ENCODE peak calls at places on chromosomes 7 and 10, in four cellular contexts. J is CD8-positive, alpha-beta T cell; A is kidney; D is effector memory CD4-positive, alpha-beta T cell. M is an unnamed sample.
A peak's percentile ranks its signal among the peaks of the same experiment; 100 is the strongest.

GRCh38 chr7:143512488-143513340 is 35.0 kb downstream of the TAS2R41 start:
- DNase-seq in J (no peak), A (no peak), D (no peak), M (no peak)

GRCh38 chr10:1074748-1075358 is 18.7 kb downstream of the WDR37 start:
- DNase-seq in J (no peak), A (no peak), D (no peak), M (no peak)

GRCh38 chr7:91843831-91844230 is 36.7 kb downstream of the MTERF1 start:
- DNase-seq in J (no peak), A (no peak), D (no peak), M (no peak)

GRCh38 chr7:143265017-143265693 is 1.9 kb downstream of the GSTK1 start:
- DNase-seq in J (no peak), A (no peak), D (no peak), M (no peak)

GRCh38 chr10:12327074-12327473 is 22.3 kb upstream of the CAMK1D start:
- DNase-seq in J (no peak), A (no peak), D (no peak), M (no peak)

GRCh38 chr10:96646774-96647173 is 60.0 kb upstream of the TM9SF3 start:
- DNase-seq in J (no peak), A (no peak), D (no peak), M (no peak)

GRCh38 chr10:11602919-11603523 is 8.4 kb downstream of the USP6NL start:
- DNase-seq in J (no peak), A (no peak), D (no peak), M (no peak)

GRCh38 chr10:69146756-69147155 is 22.8 kb downstream of the VPS26A start:
- DNase-seq in J (no peak), A (no peak), D (no peak), M (no peak)

GRCh38 chr7:131226116-131226562 is 101.5 kb upstream of the MKLN1 start:
- DNase-seq in J (no peak), A (no peak), D (no peak), M (no peak)

GRCh38 chr10:90742189-90742588 is 115.7 kb downstream of the HTR7 start:
- DNase-seq in J (no peak), A (no peak), D (no peak), M (no peak)

GRCh38 chr7:77281780-77282478 is 82.3 kb upstream of the FGL2 start:
- DNase-seq in J (no peak), A (no peak), D (no peak), M (no peak)

GRCh38 chr10:4234661-4235060 is 449.7 kb upstream of the KLF6 start:
- DNase-seq in J (no peak), A (no peak), D (peak; percentile 14), M (no peak)

GRCh38 chr10:89296227-89296648 is 5.6 kb upstream of the IFIT2 start:
- DNase-seq in J (no peak), A (no peak), D (no peak), M (no peak)

GRCh38 chr10:128498746-128499145 is 372.5 kb upstream of the MKI67 start:
- DNase-seq in J (no peak), A (no peak), D (no peak), M (no peak)

GRCh38 chr7:909358-910329 is 33.3 kb downstream of the GET4 start:
- DNase-seq in J (no peak), A (peak; percentile 83), D (no peak), M (peak; percentile 51)

GRCh38 chr10:86373828-86374227 is 7.2 kb upstream of the GRID1 start:
- DNase-seq in J (no peak), A (peak; percentile 49), D (no peak), M (peak; percentile 4)

GRCh38 chr7:117088623-117089199 is 135.4 kb downstream of the ST7 start:
- DNase-seq in J (no peak), A (no peak), D (no peak), M (no peak)

GRCh38 chr7:151053091-151053490 is 4.6 kb downstream of the CDK5 start:
- DNase-seq in J (no peak), A (no peak), D (no peak), M (no peak)

GRCh38 chr10:66394287-66395063 is 531.4 kb upstream of the LRRTM3 start:
- DNase-seq in J (no peak), A (no peak), D (no peak), M (no peak)

GRCh38 chr10:944034-944831 is 12.7 kb upstream of the LARP4B start:
- DNase-seq in J (no peak), A (peak; percentile 84), D (no peak), M (peak; percentile 28)

GRCh38 chr7:17489987-17490386 is 191.5 kb downstream of the AHR start:
- DNase-seq in J (no peak), A (no peak), D (no peak), M (no peak)

GRCh38 chr10:35564276-35564982 is 40.7 kb upstream of the GJD4 start:
- DNase-seq in J (no peak), A (no peak), D (no peak), M (no peak)

GRCh38 chr10:76711374-76711997 is 926.1 kb downstream of the KCNMA1 start:
- DNase-seq in J (no peak), A (no peak), D (no peak), M (no peak)

GRCh38 chr7:101663747-101664146 is 34.7 kb upstream of the MYL10 start:
- DNase-seq in J (no peak), A (no peak), D (no peak), M (no peak)

GRCh38 chr7:137328389-137329120 is 15.0 kb downstream of the PTN start:
- DNase-seq in J (no peak), A (no peak), D (no peak), M (no peak)

GRCh38 chr7:158262284-158263109 is 325.1 kb downstream of the PTPRN2 start:
- DNase-seq in J (no peak), A (no peak), D (no peak), M (no peak)

GRCh38 chr7:158264881-158265742 is 322.5 kb downstream of the PTPRN2 start:
- DNase-seq in J (no peak), A (peak; percentile 49), D (no peak), M (peak; percentile 38)

GRCh38 chr7:158265743-158266080 is 321.9 kb downstream of the PTPRN2 start:
- DNase-seq in J (no peak), A (no peak), D (no peak), M (no peak)

GRCh38 chr7:158263110-158263963 is 324.3 kb downstream of the PTPRN2 start:
- DNase-seq in J (no peak), A (no peak), D (no peak), M (no peak)

GRCh38 chr7:158263964-158264748 is 323.5 kb downstream of the PTPRN2 start:
- DNase-seq in J (no peak), A (no peak), D (no peak), M (no peak)
- H3K9me3 ChIP-seq in J (no peaks in the 10 kb centered on the region), A (no peaks in the 10 kb centered on the region), D (no peaks in the 10 kb centered on the region), M (no peaks in the 10 kb centered on the region)

DNA sequence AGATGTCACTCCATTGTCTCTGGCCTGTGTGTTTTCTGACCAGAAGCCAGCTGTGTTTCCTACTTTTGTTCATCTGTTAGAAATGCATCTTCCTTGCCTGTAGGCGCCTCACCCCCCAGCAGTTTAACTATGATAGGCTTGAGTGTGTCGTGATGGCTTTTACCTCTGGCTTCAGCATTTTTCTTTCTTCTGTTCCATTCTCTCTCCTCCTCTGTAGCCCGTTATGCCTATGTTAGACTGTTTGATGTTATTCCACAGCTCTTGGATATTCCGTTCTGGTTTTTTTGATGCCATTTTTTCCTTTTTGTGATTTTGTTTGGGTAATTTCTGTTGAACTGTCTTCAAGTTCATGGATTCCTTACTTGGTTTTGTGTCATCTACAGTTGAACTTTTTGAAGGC is 17.9 kb downstream of the MMP21 start:
- DNase-seq in J (no peak), A (no peak), D (no peak), M (no peak)
- H3K36me3 ChIP-seq in J (peaks cover 43% of the 10 kb centered on the region), A (peaks cover 20% of the 10 kb centered on the region), D (peaks cover 70% of the 10 kb centered on the region), M (peaks cover 17% of the 10 kb centered on the region)

GRCh38 chr10:131420867-131421266 is 109.3 kb upstream of the TCERG1L start:
- DNase-seq in J (no peak), A (peak; percentile 48), D (no peak), M (no peak)

GRCh38 chr10:131421381-131421780 is 109.9 kb upstream of the TCERG1L start:
- DNase-seq in J (no peak), A (peak; percentile 16), D (no peak), M (no peak)

GRCh38 chr10:131422731-131423130 is 111.2 kb upstream of the TCERG1L start:
- DNase-seq in J (no peak), A (peak; percentile 44), D (no peak), M (no peak)

GRCh38 chr10:131419797-131420196 is 108.3 kb upstream of the TCERG1L start:
- DNase-seq in J (no peak), A (peak; percentile 42), D (no peak), M (no peak)

GRCh38 chr10:131418686-131419085 is 107.2 kb upstream of the TCERG1L start:
- DNase-seq in J (no peak), A (no peak), D (no peak), M (no peak)
- H3K9me3 ChIP-seq in J (no peaks in the 10 kb centered on the region), A (peaks cover 8% of the 10 kb centered on the region), D (no peaks in the 10 kb centered on the region), M (no peaks in the 10 kb centered on the region)

GRCh38 chr10:63197304-63198092 is 64.4 kb downstream of the NRBF2 start:
- DNase-seq in J (no peak), A (no peak), D (no peak), M (no peak)

GRCh38 chr10:63192826-63193225 is 59.7 kb downstream of the NRBF2 start:
- DNase-seq in J (no peak), A (no peak), D (no peak), M (no peak)
- H3K36me3 ChIP-seq in J (peaks cover 10% of the 10 kb centered on the region), A (peaks cover 16% of the 10 kb centered on the region), D (peaks cover 52% of the 10 kb centered on the region), M (peaks cover 28% of the 10 kb centered on the region)

DNA sequence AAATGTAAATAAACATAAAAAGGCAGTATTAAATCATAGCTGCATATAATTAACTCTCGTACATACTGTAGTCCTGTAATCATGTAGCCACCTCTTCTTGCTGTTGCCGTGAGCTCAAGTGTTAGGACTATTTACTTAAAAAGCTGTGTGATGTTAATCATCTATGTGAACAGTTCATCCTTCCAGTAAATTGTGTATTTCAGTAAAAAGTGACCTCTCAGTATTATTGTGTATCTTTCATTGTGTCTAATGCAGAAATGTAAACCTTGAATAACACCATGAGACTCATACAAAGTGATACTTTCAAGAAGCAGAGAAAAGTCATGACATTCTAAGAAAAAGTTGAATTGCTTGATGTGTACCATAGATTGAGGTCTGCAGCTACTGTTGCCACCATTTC is 38.0 kb downstream of the ADD3 start:
- DNase-seq in J (no peak), A (no peak), D (no peak), M (no peak)
- H3K9me3 ChIP-seq in J (peaks cover 6% of the 10 kb centered on the region), A (no peaks in the 10 kb centered on the region), D (peaks cover 4% of the 10 kb centered on the region), M (no peaks in the 10 kb centered on the region)

DNA sequence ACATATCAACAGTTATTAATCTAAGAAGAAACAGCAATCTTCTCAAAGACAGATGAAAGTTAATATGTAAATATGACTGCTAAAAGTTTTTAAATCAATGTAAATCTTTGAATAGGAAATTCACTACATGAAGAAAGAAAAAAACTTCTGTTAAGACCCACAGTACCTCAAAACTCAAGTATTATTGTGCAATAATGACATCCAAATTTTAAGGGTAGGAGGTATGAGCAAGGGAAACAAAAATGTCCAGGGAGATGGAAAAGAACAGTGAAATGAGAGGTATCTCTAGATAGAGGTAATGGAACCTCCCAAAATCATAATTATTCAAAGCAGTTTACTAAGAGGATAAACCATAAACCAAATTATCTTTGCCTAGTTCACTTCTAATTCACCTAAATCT is 436.8 kb downstream of the PARD3 start:
- DNase-seq in J (no peak), A (no peak), D (no peak), M (no peak)
- H3K36me3 ChIP-seq in J (no peaks in the 10 kb centered on the region), A (peaks cover 3% of the 10 kb centered on the region), D (no peaks in the 10 kb centered on the region), M (no peaks in the 10 kb centered on the region)